ENCODE peak calls at places on chromosomes 16 and 17, in four cellular contexts. Y, W, E and C are unnamed samples.

GRCh38 chr16:30491744-30492308 is 19.3 kb downstream of the ITGAL start:
- DNase-seq in Y (peak), W (peak), E (peak), C (no peak)

GRCh38 chr17:82815790-82816305 is 24.0 kb downstream of the ZNF750 start:
- DNase-seq in Y (no peak), W (no peak), E (no peak), C (no peak)

GRCh38 chr17:68794636-68795503 is 160.3 kb downstream of the ABCA8 start:
- DNase-seq in W (peak), E (peak), Y (no peak), C (peak)

GRCh38 chr17:31488264-31488981 is 96.9 kb downstream of the RAB11FIP4 start:
- DNase-seq in W (peak), Y (no peak), E (no peak), C (no peak)

GRCh38 chr16:87198328-87198731 is 118.9 kb downstream of the C16orf95 start:
- DNase-seq in Y (no peak), W (no peak), E (no peak), C (no peak)

GRCh38 chr17:45228985-45229517 is 7.4 kb downstream of the FMNL1 start:
- DNase-seq in E (peak), Y (peak), W (no peak), C (no peak)

GRCh38 chr17:66747561-66748275 is 87.2 kb upstream of the CACNG5 start:
- DNase-seq in Y (peak), W (no peak), E (peak), C (no peak)

GRCh38 chr16:11675561-11676511 is 7.6 kb downstream of the SNN start:
- DNase-seq in E (no peak), Y (no peak), W (no peak), C (no peak)

GRCh38 chr16:49492090-49492801 is 118.6 kb downstream of the C16orf78 start:
- DNase-seq in W (peak), Y (no peak), E (no peak), C (no peak)

GRCh38 chr17:42112552-42113176 is at the start of gene DHX58:
- DNase-seq in Y (peak), W (peak), E (peak), C (peak)

GRCh38 chr16:23356941-23357340 is 54.8 kb downstream of the SCNN1B start:
- DNase-seq in W (no peak), Y (no peak), E (no peak), C (no peak)

GRCh38 chr16:60123387-60124023 is 1389.4 kb upstream of the GOT2 start:
- DNase-seq in W (no peak), Y (peak), E (no peak), C (no peak)